ENCODE peak calls at places on chromosomes 2 and 18, in four cellular contexts. M is H1, B is GM12878, R is HepG2. Y is an unnamed sample.

GRCh38 chr18:24600076-24600654 is 139.7 kb downstream of the HRH4 start:
- DNase-seq in R (peak), B (no peak), M (no peak), Y (peak)

GRCh38 chr2:238290079-238290478 is 1.7 kb upstream of the PER2 start:
- DNase-seq in B (no peak), R (peak), M (no peak), Y (peak)

GRCh38 chr2:144426981-144427479 is 92.9 kb downstream of the ZEB2 start:
- DNase-seq in R (peak), B (no peak), M (no peak), Y (no peak)

GRCh38 chr2:43333096-43333655 is 106.8 kb upstream of the ZFP36L2 start:
- DNase-seq in M (no peak), R (no peak), B (no peak), Y (no peak)

GRCh38 chr2:231125272-231125671 is 430 bp upstream of the HTR2B start:
- DNase-seq in B (no peak), R (no peak), M (no peak), Y (no peak)

GRCh38 chr2:61750624-61751023 is 103.2 kb downstream of the FAM161A start:
- DNase-seq in M (no peak), B (no peak), R (no peak), Y (no peak)

GRCh38 chr2:33706410-33706809 is 107.3 kb upstream of the FAM98A start:
- DNase-seq in R (no peak), M (no peak), B (peak), Y (no peak)

GRCh38 chr2:235270951-235271350 is 222.9 kb upstream of the AGAP1 start:
- DNase-seq in M (no peak), R (no peak), B (peak), Y (no peak)

GRCh38 chr2:189217546-189217945 is 38.0 kb upstream of the COL5A2 start:
- DNase-seq in M (peak), B (no peak), R (no peak), Y (peak)

GRCh38 chr2:192023006-192023405 is 171.7 kb downstream of the TMEFF2 start:
- DNase-seq in M (no peak), R (peak), B (no peak), Y (no peak)

GRCh38 chr2:21646449-21646848 is 522.7 kb downstream of the TDRD15 start:
- DNase-seq in R (no peak), M (no peak), B (no peak), Y (no peak)

GRCh38 chr2:238697193-238698191 is 150.4 kb upstream of the TWIST2 start:
- DNase-seq in B (no peak), R (no peak), M (no peak), Y (no peak)

GRCh38 chr2:143698888-143699570 is 569.8 kb downstream of the ARHGAP15 start:
- DNase-seq in M (no peak), B (no peak), R (no peak), Y (no peak)

GRCh38 chr2:211766689-211767088 is 771.9 kb downstream of the ERBB4 start:
- DNase-seq in M (no peak), B (no peak), R (no peak), Y (peak)

GRCh38 chr2:191459158-191459557 is 214.0 kb downstream of the MYO1B start:
- DNase-seq in M (no peak), R (no peak), B (no peak), Y (no peak)

GRCh38 chr18:3675994-3676393 is 226.0 kb downstream of the TGIF1 start:
- DNase-seq in R (no peak), M (no peak), B (no peak), Y (no peak)

GRCh38 chr18:3305354-3305762 is 43.4 kb downstream of the MYL12B start:
- DNase-seq in M (no peak), B (no peak), R (no peak), Y (no peak)

GRCh38 chr2:207240649-207241048 is 74.9 kb upstream of the KLF7 start:
- DNase-seq in B (no peak), M (no peak), R (no peak), Y (no peak)

GRCh38 chr2:122748552-122749011 is 993.1 kb downstream of the TSN start:
- DNase-seq in R (peak), M (peak), B (no peak), Y (peak)

DNA sequence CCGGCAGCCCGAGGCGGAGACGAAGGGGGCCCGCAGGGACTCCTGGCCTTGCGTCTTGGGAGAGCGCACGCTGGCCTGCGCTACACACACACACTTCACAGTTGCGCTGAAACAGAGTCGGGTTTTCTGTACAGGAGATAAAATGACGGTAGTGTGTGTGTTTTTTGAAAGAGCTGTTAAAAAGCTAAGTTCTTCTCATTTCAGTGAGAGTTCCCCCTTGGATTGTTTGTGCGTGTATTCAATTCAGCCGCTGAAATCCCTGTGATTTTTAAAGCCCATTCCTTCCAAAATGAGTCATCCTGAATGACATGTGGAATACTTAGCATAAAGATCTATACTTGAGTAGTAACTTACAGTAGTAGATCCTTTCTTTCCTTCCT is 18.3 kb upstream of the SOX11 start:
- DNase-seq in B (no peak), M (no peak), R (no peak), Y (peak)
- H2AFZ ChIP-seq in B (no peak), M (no peak), R (no peak), Y (peak)

GRCh38 chr2:65545818-65546217 is 113.4 kb upstream of the SPRED2 start:
- DNase-seq in R (no peak), M (no peak), B (no peak), Y (no peak)
- H3K27ac ChIP-seq in R (no peak), M (no peak), B (no peak), Y (no peak)

GRCh38 chr18:26813043-26813442 is 52.5 kb downstream of the AQP4 start:
- DNase-seq in M (peak), B (peak), R (peak), Y (peak)
- TF ChIP-seq CREB1 in M (no peak), B (no peak), R (no peak), Y (no peak)

GRCh38 chr18:8424481-8424880 is 184.8 kb upstream of the RAB12 start:
- DNase-seq in M (no peak), R (no peak), B (no peak), Y (no peak)
- H2AFZ ChIP-seq in M (no peak), R (no peak), B (no peak), Y (no peak)

GRCh38 chr18:8794133-8794986 is 89.0 kb downstream of the MTCL1 start:
- DNase-seq in M (no peak), R (peak), B (no peak), Y (no peak)
- H3K27ac ChIP-seq in M (no peak), R (no peak), B (no peak), Y (peak)

GRCh38 chr2:20584637-20585321 is 66.1 kb downstream of the HS1BP3 start:
- DNase-seq in R (peak), B (no peak), M (peak), Y (peak)

GRCh38 chr2:20585710-20586378 is 65.1 kb downstream of the HS1BP3 start:
- DNase-seq in B (no peak), R (no peak), M (no peak), Y (no peak)

GRCh38 chr2:20584045-20584636 is 66.8 kb downstream of the HS1BP3 start:
- DNase-seq in B (no peak), R (no peak), M (no peak), Y (no peak)

GRCh38 chr2:20585351-20585709 is 65.6 kb downstream of the HS1BP3 start:
- DNase-seq in M (no peak), R (peak), B (no peak), Y (no peak)

DNA sequence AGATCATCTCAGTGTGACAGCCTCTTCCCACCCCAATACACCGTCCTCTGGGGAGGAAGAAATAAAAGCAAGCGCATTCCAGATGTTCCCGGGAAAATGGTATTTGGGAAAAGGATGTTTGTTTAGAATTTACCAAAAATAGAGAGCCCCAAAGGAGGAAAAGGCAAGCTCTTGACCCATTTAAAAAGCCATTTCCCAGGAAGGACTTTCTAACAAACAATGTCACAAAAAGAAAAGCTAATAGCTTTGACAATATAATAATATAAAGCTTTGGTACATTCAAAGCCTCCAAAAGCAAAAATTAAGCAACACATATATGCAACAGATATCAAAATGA is 64.6 kb downstream of the HS1BP3 start:
- DNase-seq in B (no peak), M (no peak), R (no peak), Y (no peak)
- TF ChIP-seq CREB1 in B (no peak), M (no peak), R (no peak), Y (no peak)

GRCh38 chr2:224973112-224974016 is 68.9 kb downstream of the DOCK10 start:
- DNase-seq in M (no peak), R (no peak), B (no peak), Y (peak)
- H2AFZ ChIP-seq in M (peak), R (no peak), B (no peak), Y (peak)